ENCODE peak calls at places on chromosomes 2 and 18, in ten cellular contexts. D, B, M, V, O, K, Y, G, E and C are unnamed samples.

GRCh38 chr18:48600746-48601090 is 61.9 kb downstream of the CTIF start:
- DNase-seq in D (no peak), B (no peak), M (no peak), V (no peak), O (no peak), K (no peak), Y (no peak), G (no peak), E (peak; percentile 36), C (no peak)

GRCh38 chr2:175605599-175605988 is 396.5 kb downstream of the LNPK start:
- DNase-seq in D (no peak), B (no peak), M (no peak), V (no peak), O (no peak), K (no peak), Y (no peak), G (no peak), E (no peak), C (no peak)

GRCh38 chr2:120291464-120292311 is 39.0 kb downstream of the RALB start:
- DNase-seq in D (no peak), B (no peak), M (no peak), V (no peak), O (peak; percentile 86), K (no peak), Y (no peak), G (no peak), E (peak; percentile 76), C (no peak)

GRCh38 chr2:11157296-11157695 is 2.0 kb downstream of the SLC66A3 start:
- DNase-seq in D (no peak), B (no peak), M (no peak), V (no peak), O (no peak), K (no peak), Y (no peak), G (no peak), E (no peak), C (no peak)

GRCh38 chr18:79853303-79853992 is 55.7 kb downstream of the KCNG2 start:
- DNase-seq in D (no peak), B (no peak), M (no peak), V (no peak), O (no peak), K (no peak), Y (no peak), G (no peak), E (no peak), C (no peak)

GRCh38 chr2:30756051-30756719 is 51.1 kb downstream of the CAPN13 start:
- DNase-seq in D (no peak), B (no peak), M (no peak), V (no peak), O (no peak), K (peak; percentile 15), Y (peak; percentile 20), G (no peak), E (peak; percentile 46), C (peak; percentile 15)

GRCh38 chr2:215796160-215796559 is 217.2 kb downstream of the MREG start:
- DNase-seq in D (no peak), B (no peak), M (peak; percentile 54), V (no peak), O (peak; percentile 61), K (no peak), Y (no peak), G (peak; percentile 96), E (peak; percentile 88), C (no peak)

GRCh38 chr2:241816431-241817121 is 7.6 kb downstream of the NEU4 start:
- DNase-seq in D (no peak), B (no peak), M (no peak), V (no peak), O (no peak), K (no peak), Y (no peak), G (no peak), E (no peak), C (no peak)

GRCh38 chr2:231689509-231689893 is 18.8 kb upstream of the PTMA start:
- DNase-seq in D (no peak), B (no peak), M (no peak), V (no peak), O (no peak), K (no peak), Y (no peak), G (no peak), E (no peak), C (no peak)

GRCh38 chr2:239465017-239466001 is 64.5 kb upstream of the HDAC4 start:
- DNase-seq in D (no peak), B (no peak), M (no peak), V (no peak), O (no peak), K (peak; percentile 45), Y (no peak), G (no peak), E (peak; percentile 93), C (no peak)

GRCh38 chr2:136206613-136207012 is 88.7 kb upstream of the CXCR4 start:
- DNase-seq in D (no peak), B (peak; percentile 82), M (no peak), V (no peak), O (no peak), K (no peak), Y (no peak), G (no peak), E (no peak), C (no peak)

GRCh38 chr2:182078988-182079602 is 93.4 kb downstream of the PPP1R1C start:
- DNase-seq in D (no peak), B (no peak), M (no peak), V (no peak), O (no peak), K (no peak), Y (no peak), G (no peak), E (no peak), C (no peak)

GRCh38 chr2:120343433-120344105 is 2.4 kb upstream of the INHBB start:
- DNase-seq in D (peak; percentile 19), B (peak; percentile 39), M (peak; percentile 60), V (peak; percentile 33), O (peak; percentile 82), K (peak; percentile 83), Y (no peak), G (peak; percentile 43), E (peak; percentile 42), C (no peak)